ENCODE peak calls at places on chromosomes 6 and 20, in ten cellular contexts. J, K, W, L, A, Y, U, C, P and D are unnamed samples.

GRCh38 chr20:64234291-64234791 is 21.2 kb upstream of the PCMTD2 start:
- DNase-seq in J (no peak), K (no peak), W (no peak), L (no peak), A (no peak), Y (no peak), U (no peak), C (no peak), P (no peak), D (no peak)

GRCh38 chr20:41483553-41483930 is 116.9 kb upstream of the EMILIN3 start:
- DNase-seq in J (no peak), K (no peak), W (no peak), L (no peak), A (no peak), Y (no peak), U (no peak), C (no peak), P (peak; percentile 60), D (no peak)

GRCh38 chr20:1182136-1182535 is 2.6 kb downstream of the TMEM74B start:
- DNase-seq in J (no peak), K (no peak), W (no peak), L (no peak), A (no peak), Y (no peak), U (no peak), C (no peak), P (no peak), D (no peak)

GRCh38 chr6:3157151-3157933 is at the start of gene TUBB2A:
- DNase-seq in J (peak; percentile 61), K (peak; percentile 85), W (peak; percentile 86), L (peak; percentile 38), A (peak; percentile 91), Y (peak; percentile 82), U (peak; percentile 86), C (peak; percentile 40), P (peak; percentile 78), D (peak; percentile 85)

GRCh38 chr6:168239374-168239773 is 80.2 kb downstream of the DACT2 start:
- DNase-seq in J (no peak), K (no peak), W (no peak), L (no peak), A (no peak), Y (no peak), U (no peak), C (no peak), P (no peak), D (no peak)

GRCh38 chr6:43076928-43077809 is 1.1 kb downstream of the PTK7 start:
- DNase-seq in J (no peak), K (peak; percentile 47), W (peak; percentile 55), L (no peak), A (no peak), Y (no peak), U (no peak), C (no peak), P (peak; percentile 38), D (no peak)

GRCh38 chr6:144878577-144878976 is 593.4 kb downstream of the UTRN start:
- DNase-seq in J (no peak), K (no peak), W (no peak), L (no peak), A (no peak), Y (no peak), U (no peak), C (no peak), P (no peak), D (no peak)

GRCh38 chr6:157503018-157503747 is 122.2 kb downstream of the ZDHHC14 start:
- DNase-seq in J (no peak), K (no peak), W (no peak), L (no peak), A (no peak), Y (no peak), U (no peak), C (peak; percentile 28), P (no peak), D (no peak)

GRCh38 chr6:30212865-30213653 is at the start of gene TRIM26:
- DNase-seq in J (peak; percentile 96), K (peak; percentile 95), W (peak; percentile 95), L (peak; percentile 85), A (peak; percentile 98), Y (peak; percentile 97), U (peak; percentile 95), C (peak; percentile 85), P (peak; percentile 95), D (peak; percentile 98)

GRCh38 chr6:44116643-44117382 is 10.4 kb downstream of the MRPL14 start:
- DNase-seq in J (no peak), K (no peak), W (no peak), L (peak; percentile 62), A (no peak), Y (no peak), U (no peak), C (no peak), P (peak; percentile 93), D (no peak)

GRCh38 chr6:164069352-164070022 is 655.0 kb downstream of the QKI start:
- DNase-seq in J (peak; percentile 58), K (no peak), W (no peak), L (no peak), A (no peak), Y (no peak), U (no peak), C (no peak), P (no peak), D (no peak)

GRCh38 chr6:73394577-73395354 is at the start of gene DDX43:
- DNase-seq in J (no peak), K (peak; percentile 18), W (peak; percentile 34), L (no peak), A (peak; percentile 66), Y (peak; percentile 64), U (peak; percentile 43), C (no peak), P (no peak), D (peak; percentile 83)

GRCh38 chr6:41682497-41682961 is 44.3 kb downstream of the MDFI start:
- DNase-seq in J (peak; percentile 31), K (no peak), W (peak; percentile 44), L (no peak), A (no peak), Y (no peak), U (no peak), C (no peak), P (no peak), D (peak; percentile 31)

GRCh38 chr6:164563866-164564265 is 745.5 kb downstream of the C6orf118 start:
- DNase-seq in J (no peak), K (no peak), W (no peak), L (no peak), A (no peak), Y (no peak), U (no peak), C (no peak), P (no peak), D (no peak)

GRCh38 chr6:5645275-5645674 is 361.4 kb downstream of the NRN1 start:
- DNase-seq in J (no peak), K (no peak), W (no peak), L (no peak), A (no peak), Y (no peak), U (no peak), C (no peak), P (no peak), D (no peak)

GRCh38 chr20:34573541-34573940 is 15.0 kb downstream of the MAP1LC3A start:
- DNase-seq in J (no peak), K (no peak), W (no peak), L (no peak), A (no peak), Y (no peak), U (no peak), C (no peak), P (no peak), D (no peak)

DNA sequence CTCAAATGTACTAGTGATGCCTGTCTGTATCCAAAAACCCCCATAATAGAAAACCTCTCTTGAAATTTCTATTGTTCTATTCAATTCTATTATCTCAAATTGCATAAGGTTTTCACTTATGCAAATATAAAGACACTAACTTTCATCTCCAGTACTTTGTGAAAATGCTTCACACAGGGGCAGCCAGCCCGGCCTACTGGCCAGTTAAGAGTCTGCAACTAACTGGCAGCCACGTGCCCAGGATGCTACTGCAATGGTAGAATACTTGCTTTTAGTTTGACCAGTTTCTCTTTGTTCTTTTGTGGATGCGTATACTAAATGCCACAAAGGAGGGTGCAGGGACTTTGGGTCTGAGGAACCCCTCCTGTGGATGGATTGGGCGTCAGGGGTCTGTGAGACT is 557.9 kb upstream of the JAG1 start:
- DNase-seq in J (peak; percentile 32), K (no peak), W (no peak), L (no peak), A (no peak), Y (no peak), U (no peak), C (no peak), P (no peak), D (no peak)
- TF ChIP-seq CTCF in J (no peak), K (no peak), W (no peak), L (no peak), A (no peak), Y (no peak), U (no peak), C (no peak), P (no peak), D (no peak)

DNA sequence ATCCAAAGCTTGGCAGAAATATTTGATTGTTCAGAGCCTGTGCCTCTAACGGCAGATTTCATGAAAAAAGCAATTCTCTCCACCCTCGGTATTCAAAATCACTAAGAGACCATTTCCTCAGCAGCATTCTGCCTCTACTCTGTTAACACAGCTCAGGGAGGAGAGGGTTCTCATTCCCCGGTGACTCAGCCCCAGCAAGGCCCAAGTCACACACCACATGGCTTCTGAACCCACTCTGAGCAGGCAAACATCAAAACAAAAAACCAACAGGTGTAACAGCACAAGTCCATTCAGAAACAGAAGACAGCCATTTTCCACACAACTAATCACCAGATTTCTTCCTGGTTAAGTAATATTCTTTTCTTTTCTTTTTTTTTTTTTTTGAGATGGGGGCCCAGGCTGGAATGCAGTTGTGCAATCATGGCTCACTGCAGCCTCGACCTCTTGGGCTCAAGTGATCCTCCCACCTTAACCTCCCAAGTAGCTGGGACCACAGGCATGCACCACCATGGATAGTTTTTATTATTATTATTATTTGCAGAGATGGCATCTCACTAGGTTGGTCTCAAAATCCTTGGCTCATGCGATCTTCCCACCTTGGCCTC is 55.4 kb downstream of the GFOD1 start:
- DNase-seq in J (no peak), K (no peak), W (no peak), L (no peak), A (no peak), Y (no peak), U (no peak), C (no peak), P (peak; percentile 55), D (no peak)
- H3K4me3 ChIP-seq in J (no peak overlapping the region), K (no peak overlapping the region), W (no peak overlapping the region), L (no peak overlapping the region), A (no peak overlapping the region), Y (no peak overlapping the region), U (no peak overlapping the region), C (no peak overlapping the region), P (no peak overlapping the region), D (no peak overlapping the region)

DNA sequence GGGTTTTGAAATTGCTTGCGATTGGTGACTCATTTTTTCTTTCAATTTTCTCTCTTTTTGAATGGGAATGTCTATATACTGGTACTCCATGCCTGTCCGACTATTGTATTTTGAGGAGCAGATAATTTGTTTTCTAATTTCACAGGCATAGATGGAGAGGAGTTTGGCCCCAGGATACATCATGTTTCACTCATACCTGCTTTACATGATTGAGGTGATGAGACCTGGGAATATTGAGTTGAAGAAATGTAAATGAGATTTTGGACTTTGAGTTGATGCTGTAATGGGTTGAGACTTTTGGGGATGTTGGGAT is 253.1 kb upstream of the RAB32 start:
- DNase-seq in J (no peak), K (no peak), W (no peak), L (no peak), A (no peak), Y (no peak), U (no peak), C (no peak), P (no peak), D (no peak)
- H3K27ac ChIP-seq in J (no peak overlapping the region), K (no peak overlapping the region), W (no peak overlapping the region), L (no peak overlapping the region), A (no peak overlapping the region), Y (no peak overlapping the region), U (no peak overlapping the region), C (no peak overlapping the region), P (no peak overlapping the region), D (peak overlapping the region; percentile 56)

GRCh38 chr20:44172572-44172950 is 14.4 kb downstream of the JPH2 start:
- DNase-seq in J (no peak), K (no peak), W (no peak), L (no peak), A (no peak), Y (no peak), U (no peak), C (no peak), P (no peak), D (no peak)
- TF ChIP-seq CTCF in J (no peak), K (no peak), W (no peak), L (no peak), A (no peak), Y (no peak), U (no peak), C (no peak), P (no peak), D (no peak)